ENCODE peak calls at places on chromosomes 2 and 18, in ten cellular contexts. One of them, this sample, is unnamed.

GRCh38 chr2:65232636-65233035 is 5.0 kb downstream of the ACTR2 start:
- DNase-seq in mucosa of descending colon: no peak
- DNase-seq in mesothelial cell of epicardium: no peak
- DNase-seq in left ventricle myocardium inferior: no peak
- DNase-seq in AG09319: no peak
- DNase-seq in CD8-positive, alpha-beta T cell: no peak
- DNase-seq in glutamatergic neuron: no peak
- DNase-seq in mammary epithelial cell: peak; percentile 57
- DNase-seq in cardiac fibroblast: peak; percentile 78
- DNase-seq in lower leg skin: no peak
- DNase-seq in this sample: no peak

GRCh38 chr2:138708682-138709241 is 71.4 kb downstream of the NXPH2 start:
- DNase-seq in mucosa of descending colon: no peak
- DNase-seq in mesothelial cell of epicardium: no peak
- DNase-seq in left ventricle myocardium inferior: no peak
- DNase-seq in AG09319: no peak
- DNase-seq in CD8-positive, alpha-beta T cell: no peak
- DNase-seq in glutamatergic neuron: no peak
- DNase-seq in mammary epithelial cell: no peak
- DNase-seq in cardiac fibroblast: peak; percentile 50
- DNase-seq in lower leg skin: no peak
- DNase-seq in this sample: peak; percentile 75

GRCh38 chr2:49177194-49177593 is 22.9 kb upstream of the FSHR start:
- DNase-seq in mucosa of descending colon: no peak
- DNase-seq in mesothelial cell of epicardium: no peak
- DNase-seq in left ventricle myocardium inferior: no peak
- DNase-seq in AG09319: no peak
- DNase-seq in CD8-positive, alpha-beta T cell: no peak
- DNase-seq in glutamatergic neuron: no peak
- DNase-seq in mammary epithelial cell: no peak
- DNase-seq in cardiac fibroblast: no peak
- DNase-seq in lower leg skin: no peak
- DNase-seq in this sample: no peak

GRCh38 chr2:10097352-10098148 is 17.3 kb upstream of the CYS1 start:
- DNase-seq in mucosa of descending colon: peak; percentile 67
- DNase-seq in mesothelial cell of epicardium: peak; percentile 39
- DNase-seq in left ventricle myocardium inferior: peak; percentile 68
- DNase-seq in AG09319: no peak
- DNase-seq in CD8-positive, alpha-beta T cell: no peak
- DNase-seq in glutamatergic neuron: peak; percentile 80
- DNase-seq in mammary epithelial cell: peak; percentile 65
- DNase-seq in cardiac fibroblast: peak; percentile 59
- DNase-seq in lower leg skin: no peak
- DNase-seq in this sample: no peak

GRCh38 chr2:164495491-164496223 is 125.6 kb downstream of the GRB14 start:
- DNase-seq in mucosa of descending colon: no peak
- DNase-seq in mesothelial cell of epicardium: no peak
- DNase-seq in left ventricle myocardium inferior: no peak
- DNase-seq in AG09319: peak; percentile 8
- DNase-seq in CD8-positive, alpha-beta T cell: no peak
- DNase-seq in glutamatergic neuron: no peak
- DNase-seq in mammary epithelial cell: peak; percentile 50
- DNase-seq in cardiac fibroblast: peak; percentile 78
- DNase-seq in lower leg skin: peak; percentile 15
- DNase-seq in this sample: peak; percentile 10

GRCh38 chr2:72095364-72095763 is 52.3 kb downstream of the CYP26B1 start:
- DNase-seq in mucosa of descending colon: no peak
- DNase-seq in mesothelial cell of epicardium: no peak
- DNase-seq in left ventricle myocardium inferior: no peak
- DNase-seq in AG09319: no peak
- DNase-seq in CD8-positive, alpha-beta T cell: no peak
- DNase-seq in glutamatergic neuron: no peak
- DNase-seq in mammary epithelial cell: no peak
- DNase-seq in cardiac fibroblast: no peak
- DNase-seq in lower leg skin: peak; percentile 7
- DNase-seq in this sample: no peak

GRCh38 chr18:43800584-43800983 is 523.3 kb upstream of the SYT4 start:
- DNase-seq in mucosa of descending colon: no peak
- DNase-seq in mesothelial cell of epicardium: no peak
- DNase-seq in left ventricle myocardium inferior: no peak
- DNase-seq in AG09319: no peak
- DNase-seq in CD8-positive, alpha-beta T cell: no peak
- DNase-seq in glutamatergic neuron: no peak
- DNase-seq in mammary epithelial cell: no peak
- DNase-seq in cardiac fibroblast: no peak
- DNase-seq in lower leg skin: no peak
- DNase-seq in this sample: no peak

GRCh38 chr2:163414121-163414520 is 321.7 kb downstream of the FIGN start:
- DNase-seq in mucosa of descending colon: no peak
- DNase-seq in mesothelial cell of epicardium: no peak
- DNase-seq in left ventricle myocardium inferior: no peak
- DNase-seq in AG09319: no peak
- DNase-seq in CD8-positive, alpha-beta T cell: no peak
- DNase-seq in glutamatergic neuron: no peak
- DNase-seq in mammary epithelial cell: no peak
- DNase-seq in cardiac fibroblast: no peak
- DNase-seq in lower leg skin: no peak
- DNase-seq in this sample: no peak

GRCh38 chr2:147345246-147345645 is 499.6 kb upstream of the ACVR2A start:
- DNase-seq in mucosa of descending colon: no peak
- DNase-seq in mesothelial cell of epicardium: no peak
- DNase-seq in left ventricle myocardium inferior: no peak
- DNase-seq in AG09319: no peak
- DNase-seq in CD8-positive, alpha-beta T cell: no peak
- DNase-seq in glutamatergic neuron: no peak
- DNase-seq in mammary epithelial cell: peak; percentile 56
- DNase-seq in cardiac fibroblast: peak; percentile 7
- DNase-seq in lower leg skin: no peak
- DNase-seq in this sample: no peak

GRCh38 chr2:239966029-239966847 is 58.9 kb downstream of the NDUFA10 start:
- DNase-seq in mucosa of descending colon: no peak
- DNase-seq in mesothelial cell of epicardium: no peak
- DNase-seq in left ventricle myocardium inferior: peak; percentile 59
- DNase-seq in AG09319: no peak
- DNase-seq in CD8-positive, alpha-beta T cell: no peak
- DNase-seq in glutamatergic neuron: no peak
- DNase-seq in mammary epithelial cell: peak; percentile 71
- DNase-seq in cardiac fibroblast: no peak
- DNase-seq in lower leg skin: no peak
- DNase-seq in this sample: no peak

GRCh38 chr2:6827516-6828298 is 38.0 kb downstream of the CMPK2 start:
- DNase-seq in mucosa of descending colon: no peak
- DNase-seq in mesothelial cell of epicardium: no peak
- DNase-seq in left ventricle myocardium inferior: no peak
- DNase-seq in AG09319: no peak
- DNase-seq in CD8-positive, alpha-beta T cell: no peak
- DNase-seq in glutamatergic neuron: no peak
- DNase-seq in mammary epithelial cell: no peak
- DNase-seq in cardiac fibroblast: no peak
- DNase-seq in lower leg skin: no peak
- DNase-seq in this sample: no peak

GRCh38 chr2:6823111-6823510 is 42.6 kb downstream of the CMPK2 start:
- DNase-seq in mucosa of descending colon: no peak
- DNase-seq in mesothelial cell of epicardium: no peak
- DNase-seq in left ventricle myocardium inferior: no peak
- DNase-seq in AG09319: peak; percentile 14
- DNase-seq in CD8-positive, alpha-beta T cell: no peak
- DNase-seq in glutamatergic neuron: no peak
- DNase-seq in mammary epithelial cell: no peak
- DNase-seq in cardiac fibroblast: peak; percentile 5
- DNase-seq in lower leg skin: no peak
- DNase-seq in this sample: no peak

GRCh38 chr2:6828299-6828584 is 37.5 kb downstream of the CMPK2 start:
- DNase-seq in mucosa of descending colon: no peak
- DNase-seq in mesothelial cell of epicardium: no peak
- DNase-seq in left ventricle myocardium inferior: no peak
- DNase-seq in AG09319: peak; percentile 23
- DNase-seq in CD8-positive, alpha-beta T cell: no peak
- DNase-seq in glutamatergic neuron: no peak
- DNase-seq in mammary epithelial cell: no peak
- DNase-seq in cardiac fibroblast: peak; percentile 47
- DNase-seq in lower leg skin: no peak
- DNase-seq in this sample: peak; percentile 23

GRCh38 chr2:6824962-6825361 is 40.7 kb downstream of the CMPK2 start:
- DNase-seq in mucosa of descending colon: no peak
- DNase-seq in mesothelial cell of epicardium: no peak
- DNase-seq in left ventricle myocardium inferior: no peak
- DNase-seq in AG09319: peak; percentile 22
- DNase-seq in CD8-positive, alpha-beta T cell: no peak
- DNase-seq in glutamatergic neuron: no peak
- DNase-seq in mammary epithelial cell: peak; percentile 5
- DNase-seq in cardiac fibroblast: peak; percentile 35
- DNase-seq in lower leg skin: no peak
- DNase-seq in this sample: no peak

GRCh38 chr2:6826081-6826913 is 39.4 kb downstream of the CMPK2 start:
- DNase-seq in mucosa of descending colon: no peak
- DNase-seq in mesothelial cell of epicardium: no peak
- DNase-seq in left ventricle myocardium inferior: no peak
- DNase-seq in AG09319: no peak
- DNase-seq in CD8-positive, alpha-beta T cell: peak; percentile 28
- DNase-seq in glutamatergic neuron: no peak
- DNase-seq in mammary epithelial cell: peak; percentile 53
- DNase-seq in cardiac fibroblast: peak; percentile 91
- DNase-seq in lower leg skin: no peak
- DNase-seq in this sample: peak; percentile 27
- TF ChIP-seq CTCF in mucosa of descending colon: peak; percentile 47
- TF ChIP-seq CTCF in mesothelial cell of epicardium: peak; percentile 30
- TF ChIP-seq CTCF in left ventricle myocardium inferior: peak; percentile 67
- TF ChIP-seq CTCF in AG09319: peak; percentile 21
- TF ChIP-seq CTCF in CD8-positive, alpha-beta T cell: peak; percentile 89
- TF ChIP-seq CTCF in glutamatergic neuron: peak; percentile 74
- TF ChIP-seq CTCF in mammary epithelial cell: peak; percentile 60
- TF ChIP-seq CTCF in cardiac fibroblast: peak; percentile 62
- TF ChIP-seq CTCF in lower leg skin: no peak
- TF ChIP-seq CTCF in this sample: peak; percentile 77

GRCh38 chr18:48314694-48315093 is 94.5 kb downstream of the ZBTB7C start:
- DNase-seq in mucosa of descending colon: no peak
- DNase-seq in mesothelial cell of epicardium: no peak
- DNase-seq in left ventricle myocardium inferior: no peak
- DNase-seq in AG09319: no peak
- DNase-seq in CD8-positive, alpha-beta T cell: no peak
- DNase-seq in glutamatergic neuron: peak; percentile 48
- DNase-seq in mammary epithelial cell: no peak
- DNase-seq in cardiac fibroblast: no peak
- DNase-seq in lower leg skin: no peak
- DNase-seq in this sample: no peak
- TF ChIP-seq CTCF in mucosa of descending colon: no peak
- TF ChIP-seq CTCF in mesothelial cell of epicardium: no peak
- TF ChIP-seq CTCF in left ventricle myocardium inferior: no peak
- TF ChIP-seq CTCF in AG09319: no peak
- TF ChIP-seq CTCF in CD8-positive, alpha-beta T cell: no peak
- TF ChIP-seq CTCF in glutamatergic neuron: peak; percentile 14
- TF ChIP-seq CTCF in mammary epithelial cell: no peak
- TF ChIP-seq CTCF in cardiac fibroblast: no peak
- TF ChIP-seq CTCF in lower leg skin: no peak
- TF ChIP-seq CTCF in this sample: no peak

DNA sequence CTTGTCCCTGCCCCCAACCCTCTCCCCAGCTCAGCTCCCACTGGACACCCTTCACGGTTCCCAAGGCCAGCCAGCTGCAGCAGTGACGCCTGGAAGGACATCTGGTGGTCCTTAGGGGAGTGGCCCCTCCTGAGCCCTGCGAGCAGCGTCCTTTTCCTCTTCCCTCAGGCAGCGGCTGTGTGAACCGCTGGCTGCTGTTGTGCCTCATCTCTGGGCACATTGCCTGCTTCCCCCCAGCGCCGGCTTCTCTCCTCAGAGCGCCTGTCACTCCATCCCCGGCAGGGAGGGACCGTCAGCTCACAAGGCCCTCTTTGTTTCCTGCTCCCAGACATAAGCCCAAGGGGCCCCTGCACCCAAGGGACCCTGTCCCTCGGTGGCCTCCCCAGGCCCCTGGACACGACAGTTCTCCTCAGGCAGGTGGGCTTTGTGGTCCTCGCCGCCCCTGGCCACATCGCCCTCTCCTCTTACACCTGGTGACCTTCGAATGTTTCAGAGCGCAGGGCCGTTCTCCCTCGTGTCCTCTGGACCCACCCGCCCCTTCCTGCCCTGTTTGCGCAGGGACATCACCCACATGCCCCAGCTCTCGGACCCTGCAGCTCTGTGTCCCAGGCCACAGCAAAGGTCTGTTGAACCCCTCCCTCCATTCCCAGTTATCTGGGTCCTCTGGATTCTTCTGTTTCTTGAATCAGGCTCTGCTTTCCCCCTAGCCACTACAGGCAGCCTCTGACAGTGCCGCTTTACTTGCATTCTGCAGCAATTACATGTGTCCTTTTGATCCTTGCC is 35.8 kb downstream of the ANO7 start:
- DNase-seq in mucosa of descending colon: peak; percentile 53
- DNase-seq in mesothelial cell of epicardium: no peak
- DNase-seq in left ventricle myocardium inferior: peak; percentile 57
- DNase-seq in AG09319: no peak
- DNase-seq in CD8-positive, alpha-beta T cell: no peak
- DNase-seq in glutamatergic neuron: peak; percentile 61
- DNase-seq in mammary epithelial cell: peak; percentile 27
- DNase-seq in cardiac fibroblast: peak; percentile 62
- DNase-seq in lower leg skin: no peak
- DNase-seq in this sample: no peak
- TF ChIP-seq CTCF in mucosa of descending colon: no peak
- TF ChIP-seq CTCF in mesothelial cell of epicardium: no peak
- TF ChIP-seq CTCF in left ventricle myocardium inferior: no peak
- TF ChIP-seq CTCF in AG09319: peak; percentile 4
- TF ChIP-seq CTCF in CD8-positive, alpha-beta T cell: no peak
- TF ChIP-seq CTCF in glutamatergic neuron: no peak
- TF ChIP-seq CTCF in mammary epithelial cell: no peak
- TF ChIP-seq CTCF in cardiac fibroblast: peak; percentile 1
- TF ChIP-seq CTCF in lower leg skin: no peak
- TF ChIP-seq CTCF in this sample: peak; percentile 14

DNA sequence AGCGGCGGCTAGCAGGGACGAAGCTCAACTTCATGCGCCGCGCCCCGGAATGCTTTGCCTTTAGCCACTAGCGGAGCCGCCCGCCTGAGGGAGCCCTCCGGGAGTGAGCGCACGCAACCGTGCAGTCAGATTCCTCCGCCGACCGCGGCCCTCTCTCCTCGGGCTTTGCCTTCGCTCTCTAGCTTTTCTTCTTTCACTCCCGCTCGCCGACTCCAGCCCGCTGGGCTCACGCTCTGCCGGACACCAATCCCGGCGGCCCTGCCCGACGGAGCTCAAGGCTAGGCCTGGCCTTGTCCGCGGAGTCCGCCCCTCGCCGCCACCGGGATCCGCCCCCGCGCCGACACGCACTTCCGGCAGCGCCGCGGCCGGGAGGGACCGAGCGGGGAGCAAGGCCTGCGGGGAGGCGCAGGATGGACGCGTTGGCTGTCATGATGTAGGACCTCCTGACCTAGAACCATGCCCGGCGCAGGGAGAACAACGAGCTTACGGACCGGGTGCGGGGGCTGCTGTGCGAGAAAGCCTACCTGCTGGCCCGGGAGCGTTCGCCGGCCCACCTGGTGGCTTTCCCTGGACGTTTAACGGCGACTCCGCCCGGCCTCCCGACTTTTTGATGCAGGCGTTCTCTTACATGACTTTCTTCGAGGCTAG is 40.8 kb upstream of the AKAIN1 start:
- DNase-seq in mucosa of descending colon: peak; percentile 91
- DNase-seq in mesothelial cell of epicardium: peak; percentile 74
- DNase-seq in left ventricle myocardium inferior: peak; percentile 89
- DNase-seq in AG09319: peak; percentile 60
- DNase-seq in CD8-positive, alpha-beta T cell: peak; percentile 85
- DNase-seq in glutamatergic neuron: peak; percentile 91
- DNase-seq in mammary epithelial cell: peak; percentile 92
- DNase-seq in cardiac fibroblast: peak; percentile 91
- DNase-seq in lower leg skin: peak; percentile 77
- DNase-seq in this sample: peak; percentile 60
- TF ChIP-seq CTCF in mucosa of descending colon: no peak
- TF ChIP-seq CTCF in mesothelial cell of epicardium: no peak
- TF ChIP-seq CTCF in left ventricle myocardium inferior: peak; percentile 67
- TF ChIP-seq CTCF in AG09319: no peak
- TF ChIP-seq CTCF in CD8-positive, alpha-beta T cell: no peak
- TF ChIP-seq CTCF in glutamatergic neuron: peak; percentile 39
- TF ChIP-seq CTCF in mammary epithelial cell: no peak
- TF ChIP-seq CTCF in cardiac fibroblast: peak; percentile 5
- TF ChIP-seq CTCF in lower leg skin: no peak
- TF ChIP-seq CTCF in this sample: peak; percentile 37

This sample was measured in retinal pigment epithelial cell.